ENCODE peak calls at places on chromosomes 16 and 17, in nine cellular contexts. E is mucosa of descending colon, O is tibial nerve, N is AG10803, I is AG09309, J is heart right ventricle, V is stomach, P is pancreas, W is prostate gland. D is an unnamed sample.

GRCh38 chr17:36094232-36094631 is 4.3 kb upstream of the CCL3 start:
- DNase-seq in E (no peak), P (no peak), I (no peak), N (no peak), O (no peak), V (no peak), J (no peak), W (no peak), D (no peak)

GRCh38 chr17:18920911-18921441 is 31.0 kb upstream of the SLC5A10 start:
- DNase-seq in J (no peak), N (no peak), W (no peak), I (no peak), O (no peak), V (no peak), P (no peak), E (no peak), D (peak; percentile 20)

GRCh38 chr16:1372292-1372950 is 20.7 kb downstream of the GNPTG start:
- DNase-seq in N (no peak), P (no peak), E (no peak), J (no peak), O (no peak), I (no peak), W (no peak), V (no peak), D (no peak)

GRCh38 chr16:69865701-69866100 is 85.4 kb upstream of the CLEC18A start:
- DNase-seq in O (no peak), E (no peak), N (peak; percentile 52), P (no peak), V (peak; percentile 51), J (peak; percentile 23), W (no peak), I (peak; percentile 53), D (peak; percentile 93)

GRCh38 chr16:28091706-28092105 is 28.2 kb upstream of the GSG1L start:
- DNase-seq in O (no peak), W (no peak), P (no peak), E (no peak), N (no peak), J (no peak), V (no peak), I (no peak), D (no peak)

GRCh38 chr16:67504190-67505021 is 21.1 kb upstream of the AGRP start:
- DNase-seq in W (no peak), P (no peak), J (peak; percentile 54), O (no peak), E (peak; percentile 70), V (no peak), I (no peak), N (no peak), D (no peak)

GRCh38 chr17:7132511-7133094 is 18.0 kb upstream of the ASGR2 start:
- DNase-seq in E (no peak), V (no peak), P (no peak), O (no peak), I (no peak), J (no peak), N (no peak), W (no peak), D (peak; percentile 59)

GRCh38 chr17:15966183-15966878 is 21.4 kb downstream of the ADORA2B start:
- DNase-seq in N (no peak), O (no peak), I (no peak), V (peak; percentile 72), P (peak; percentile 60), W (peak; percentile 47), E (peak; percentile 72), J (no peak), D (peak; percentile 76)

GRCh38 chr17:68431661-68432071 is 25.6 kb downstream of the WIPI1 start:
- DNase-seq in J (no peak), I (no peak), W (no peak), O (no peak), E (no peak), V (no peak), P (no peak), N (no peak), D (peak; percentile 80)

GRCh38 chr16:46690281-46691178 is 1.1 kb downstream of the ORC6 start:
- DNase-seq in P (no peak), J (no peak), N (peak; percentile 24), W (no peak), V (no peak), I (no peak), E (peak; percentile 48), O (no peak), D (peak; percentile 67)

GRCh38 chr16:17396762-17397498 is 73.8 kb downstream of the XYLT1 start:
- DNase-seq in I (no peak), O (no peak), V (peak; percentile 71), E (peak; percentile 80), P (peak; percentile 74), W (peak; percentile 59), J (peak; percentile 35), N (peak; percentile 35), D (peak; percentile 56)

DNA sequence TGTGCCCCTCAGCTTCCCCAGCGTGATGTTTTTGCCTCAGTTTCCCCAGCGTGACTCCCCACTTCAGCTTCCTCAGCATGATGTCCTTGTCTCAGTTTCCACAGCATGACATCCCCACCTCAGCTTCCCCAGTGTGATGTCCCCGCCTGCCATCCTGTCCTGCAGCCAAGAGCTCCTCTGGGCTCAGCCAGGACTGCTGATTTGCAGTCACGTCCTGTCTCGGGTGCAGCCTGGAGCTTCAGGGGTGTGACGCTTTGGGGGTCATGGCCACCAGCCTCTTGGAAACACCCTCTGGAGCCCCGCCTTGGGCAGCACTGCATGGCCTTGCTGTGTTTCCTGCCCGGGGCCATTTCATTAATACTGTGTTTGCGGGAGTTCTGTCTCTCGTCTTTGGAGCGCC is 16.5 kb upstream of the NUDT16L1 start:
- DNase-seq in O (no peak), E (no peak), P (no peak), J (peak; percentile 42), I (no peak), V (no peak), N (no peak), W (no peak), D (no peak)
- H3K4me3 ChIP-seq in O (no peak overlapping the region), E (no peak overlapping the region), P (no peak overlapping the region), J (no peak overlapping the region), I (no peak overlapping the region), V (no peak overlapping the region), N (no peak overlapping the region), W (no peak overlapping the region), D (no peak overlapping the region)

DNA sequence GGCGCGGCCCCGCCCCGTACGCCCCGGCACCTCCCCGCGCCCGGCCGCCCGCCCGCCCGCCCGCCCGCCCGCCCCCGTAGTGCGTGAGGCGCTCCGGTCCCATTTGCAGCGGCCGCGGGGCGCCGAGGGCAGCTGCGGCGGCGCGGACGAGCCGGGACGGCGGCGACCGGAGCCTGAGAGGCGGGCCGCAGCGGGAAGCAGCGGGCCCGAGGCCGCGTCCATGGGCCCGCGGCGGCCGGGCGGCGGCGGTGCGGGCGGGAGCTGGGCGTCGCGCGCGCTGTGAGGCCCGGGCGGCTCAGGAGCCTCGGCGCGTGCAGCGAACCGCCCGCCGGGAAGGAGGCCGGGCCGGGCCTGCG is at the start of gene MPRIP:
- DNase-seq in E (no peak), W (no peak), N (no peak), I (no peak), P (no peak), O (no peak), J (no peak), V (no peak), D (no peak)
- TF ChIP-seq CTCF in E (no peak), W (no peak), N (no peak), I (no peak), P (no peak), O (no peak), J (no peak), V (no peak), D (no peak)

DNA sequence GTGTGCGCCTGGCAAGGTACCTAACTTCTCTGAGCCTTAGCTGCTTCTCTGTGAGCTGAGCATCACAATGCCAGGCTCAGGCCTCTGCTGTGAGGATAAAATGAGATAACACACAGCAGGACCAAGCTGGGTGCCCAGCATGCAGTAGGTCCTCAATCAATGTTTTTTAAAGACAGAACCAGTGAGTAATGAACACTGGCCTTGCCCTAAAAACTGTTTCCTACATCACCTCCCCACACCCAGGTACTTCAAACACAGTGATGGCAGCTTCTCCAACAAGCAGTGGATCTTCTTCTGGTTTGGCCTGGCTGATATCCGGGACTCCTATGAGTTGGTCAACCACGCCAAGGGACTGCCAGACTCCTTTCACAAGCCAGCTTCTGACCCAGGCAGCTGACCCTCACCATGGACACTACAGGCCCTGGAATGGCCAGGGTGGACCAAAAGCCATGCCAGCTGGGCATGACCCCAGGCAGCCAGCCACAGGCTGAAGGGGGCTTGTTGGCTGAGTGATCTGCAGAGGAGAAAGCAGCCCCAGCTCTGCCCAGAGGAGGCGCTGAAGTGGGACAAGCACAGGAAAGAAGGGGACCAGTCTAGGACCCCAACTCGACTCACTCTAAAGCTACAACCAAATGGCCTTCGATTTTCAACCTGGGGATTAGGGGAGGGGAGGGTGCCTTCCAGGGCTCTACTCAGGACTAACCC is 3.9 kb downstream of the NAGS start:
- DNase-seq in N (no peak), P (no peak), I (no peak), J (no peak), E (no peak), W (no peak), O (no peak), V (no peak), D (no peak)
- H3K4me3 ChIP-seq in N (peak overlapping the region; percentile 74), P (no peak overlapping the region), I (peak overlapping the region; percentile 83), J (no peak overlapping the region), E (no peak overlapping the region), W (no peak overlapping the region), O (no peak overlapping the region), V (no peak overlapping the region), D (peak overlapping the region; percentile 72)

DNA sequence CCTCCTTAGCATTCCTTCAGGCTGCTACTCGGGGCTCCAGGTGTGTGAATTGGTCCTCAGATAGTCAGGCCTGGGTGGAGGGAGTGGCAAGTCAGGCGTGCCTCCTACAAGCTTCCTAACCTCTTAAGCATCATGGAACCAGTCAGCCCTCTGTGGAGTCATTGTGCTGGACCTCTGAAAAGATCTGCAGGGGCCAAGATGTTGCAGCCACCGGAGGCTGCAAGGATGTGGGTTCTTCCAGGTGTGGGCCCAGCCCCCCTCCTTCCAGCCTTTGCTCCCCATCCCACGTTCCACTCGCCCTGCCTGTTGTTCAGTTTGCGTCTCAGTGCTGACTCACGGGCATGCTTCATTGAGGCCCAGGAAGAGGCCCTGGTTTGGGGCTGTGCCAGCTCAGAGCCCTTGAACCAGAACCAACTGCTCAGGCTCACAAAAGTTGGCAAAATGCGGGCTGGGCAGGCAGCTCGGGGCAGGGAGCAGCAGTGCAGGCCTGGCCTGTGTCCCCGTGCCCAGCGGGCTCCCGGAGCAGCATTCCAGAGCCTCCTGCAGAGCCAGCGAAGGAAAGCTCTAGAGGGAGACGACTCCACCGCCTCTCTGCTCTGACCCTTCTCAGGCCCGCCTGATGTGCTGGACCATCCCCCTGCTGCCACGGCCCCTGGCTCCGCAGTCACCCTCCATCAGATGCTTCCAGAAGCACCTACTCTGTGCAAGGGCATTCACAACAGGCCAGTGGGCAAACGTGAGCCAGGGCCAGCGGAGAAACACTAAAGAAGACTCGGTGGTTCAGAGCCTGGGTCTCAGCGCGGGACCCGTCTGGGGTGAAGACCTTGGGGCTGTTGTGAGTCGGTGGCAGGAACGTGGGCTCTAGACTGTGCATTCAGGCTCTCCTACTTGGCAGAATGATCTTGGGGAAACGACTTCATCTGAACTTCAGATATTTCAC is 7.5 kb downstream of the LDHD start:
- DNase-seq in V (peak; percentile 94), P (peak; percentile 97), E (peak; percentile 66), I (peak; percentile 67), N (peak; percentile 88), W (peak; percentile 79), J (peak; percentile 82), O (peak; percentile 61), D (peak; percentile 90)
- TF ChIP-seq CTCF in V (no peak), P (no peak), E (no peak), I (no peak), N (no peak), W (no peak), J (no peak), O (no peak), D (no peak)